ENCODE peak calls at places on chromosomes 11 and 22, in four cellular contexts. One of them, this sample, is unnamed.

GRCh38 chr11:30585892-30586250 is 282 bp downstream of the MPPED2 start:
- DNase-seq in sciatic nerve: peak
- DNase-seq in adipocyte: peak
- DNase-seq in fibroblast of villous mesenchyme: no peak
- DNase-seq in this sample: no peak

GRCh38 chr22:40606306-40606705 is 30.2 kb downstream of the MRTFA start:
- DNase-seq in fibroblast of villous mesenchyme: peak
- DNase-seq in sciatic nerve: no peak
- DNase-seq in adipocyte: no peak
- DNase-seq in this sample: no peak

GRCh38 chr22:49358041-49358440 is 469.6 kb downstream of the BRD1 start:
- DNase-seq in adipocyte: no peak
- DNase-seq in fibroblast of villous mesenchyme: no peak
- DNase-seq in sciatic nerve: peak
- DNase-seq in this sample: peak

GRCh38 chr22:41822289-41823057 is 10.4 kb upstream of the SREBF2 start:
- DNase-seq in adipocyte: peak
- DNase-seq in sciatic nerve: no peak
- DNase-seq in fibroblast of villous mesenchyme: peak
- DNase-seq in this sample: no peak

GRCh38 chr22:24510694-24511625 is 15.8 kb downstream of the UPB1 start:
- DNase-seq in adipocyte: peak
- DNase-seq in sciatic nerve: no peak
- DNase-seq in fibroblast of villous mesenchyme: peak
- DNase-seq in this sample: peak

GRCh38 chr11:69243496-69244200 is 50.3 kb upstream of the MYEOV start:
- DNase-seq in sciatic nerve: no peak
- DNase-seq in fibroblast of villous mesenchyme: no peak
- DNase-seq in adipocyte: no peak
- DNase-seq in this sample: peak

GRCh38 chr11:20729597-20730095 is 60.3 kb downstream of the NELL1 start:
- DNase-seq in adipocyte: no peak
- DNase-seq in sciatic nerve: no peak
- DNase-seq in fibroblast of villous mesenchyme: no peak
- DNase-seq in this sample: no peak

GRCh38 chr11:12673601-12673923 is 659 bp upstream of the TEAD1 start:
- DNase-seq in adipocyte: no peak
- DNase-seq in fibroblast of villous mesenchyme: no peak
- DNase-seq in sciatic nerve: no peak
- DNase-seq in this sample: no peak

GRCh38 chr11:70645537-70645936 is 247.2 kb downstream of the CTTN start:
- DNase-seq in sciatic nerve: no peak
- DNase-seq in fibroblast of villous mesenchyme: no peak
- DNase-seq in adipocyte: no peak
- DNase-seq in this sample: no peak

GRCh38 chr22:26679003-26679629 is 21.7 kb downstream of the MIAT start:
- DNase-seq in sciatic nerve: peak
- DNase-seq in fibroblast of villous mesenchyme: peak
- DNase-seq in adipocyte: peak
- DNase-seq in this sample: peak

GRCh38 chr11:68461284-68461861 is 821 bp downstream of the PPP6R3 start:
- DNase-seq in fibroblast of villous mesenchyme: peak
- DNase-seq in sciatic nerve: no peak
- DNase-seq in adipocyte: no peak
- DNase-seq in this sample: peak

GRCh38 chr11:65792456-65792855 is 5.6 kb downstream of the OVOL1 start:
- DNase-seq in fibroblast of villous mesenchyme: no peak
- DNase-seq in adipocyte: no peak
- DNase-seq in sciatic nerve: no peak
- DNase-seq in this sample: no peak

GRCh38 chr11:117933930-117934329 is 4.7 kb upstream of the TMPRSS13 start:
- DNase-seq in adipocyte: no peak
- DNase-seq in fibroblast of villous mesenchyme: no peak
- DNase-seq in sciatic nerve: no peak
- DNase-seq in this sample: peak

GRCh38 chr22:22462813-22463567 is 45.6 kb downstream of the ZNF280B start:
- DNase-seq in sciatic nerve: no peak
- DNase-seq in fibroblast of villous mesenchyme: no peak
- DNase-seq in adipocyte: no peak
- DNase-seq in this sample: no peak

GRCh38 chr11:65639623-65640482 is 2.0 kb downstream of the SIPA1 start:
- DNase-seq in sciatic nerve: no peak
- DNase-seq in adipocyte: no peak
- DNase-seq in fibroblast of villous mesenchyme: no peak
- DNase-seq in this sample: no peak

GRCh38 chr22:32380991-32381390 is 23.3 kb downstream of the RFPL3 start:
- DNase-seq in fibroblast of villous mesenchyme: no peak
- DNase-seq in sciatic nerve: no peak
- DNase-seq in adipocyte: no peak
- DNase-seq in this sample: no peak

GRCh38 chr11:2535673-2536439 is 91.0 kb downstream of the KCNQ1 start:
- DNase-seq in sciatic nerve: no peak
- DNase-seq in adipocyte: no peak
- DNase-seq in fibroblast of villous mesenchyme: peak
- DNase-seq in this sample: no peak

GRCh38 chr22:24554316-24555159 is at the start of gene GUCD1:
- DNase-seq in adipocyte: peak
- DNase-seq in fibroblast of villous mesenchyme: peak
- DNase-seq in sciatic nerve: no peak
- DNase-seq in this sample: peak

GRCh38 chr11:120573756-120574354 is 62.3 kb downstream of the GRIK4 start:
- DNase-seq in adipocyte: no peak
- DNase-seq in sciatic nerve: no peak
- DNase-seq in fibroblast of villous mesenchyme: no peak
- DNase-seq in this sample: no peak

GRCh38 chr22:22196018-22196533 is 48.5 kb upstream of the VPREB1 start:
- DNase-seq in sciatic nerve: no peak
- DNase-seq in fibroblast of villous mesenchyme: no peak
- DNase-seq in adipocyte: no peak
- DNase-seq in this sample: no peak

GRCh38 chr11:16347928-16348685 is 8.2 kb downstream of the SOX6 start:
- DNase-seq in fibroblast of villous mesenchyme: no peak
- DNase-seq in adipocyte: peak
- DNase-seq in sciatic nerve: no peak
- DNase-seq in this sample: no peak

GRCh38 chr22:44351685-44352377 is 39.1 kb upstream of the SHISAL1 start:
- DNase-seq in sciatic nerve: no peak
- DNase-seq in adipocyte: peak
- DNase-seq in fibroblast of villous mesenchyme: peak
- DNase-seq in this sample: no peak

GRCh38 chr22:29581799-29582198 is 886 bp upstream of the NIPSNAP1 start:
- DNase-seq in fibroblast of villous mesenchyme: no peak
- DNase-seq in sciatic nerve: no peak
- DNase-seq in adipocyte: no peak
- DNase-seq in this sample: no peak

GRCh38 chr11:129237880-129238638 is 45.9 kb upstream of the ARHGAP32 start:
- DNase-seq in fibroblast of villous mesenchyme: no peak
- DNase-seq in adipocyte: no peak
- DNase-seq in sciatic nerve: no peak
- DNase-seq in this sample: no peak

GRCh38 chr11:55793321-55793720 is 2.0 kb upstream of the OR5D14 start:
- DNase-seq in sciatic nerve: no peak
- DNase-seq in fibroblast of villous mesenchyme: no peak
- DNase-seq in adipocyte: no peak
- DNase-seq in this sample: no peak

GRCh38 chr11:19472679-19473078 is 231.9 kb upstream of the E2F8 start:
- DNase-seq in adipocyte: no peak
- DNase-seq in sciatic nerve: no peak
- DNase-seq in fibroblast of villous mesenchyme: no peak
- DNase-seq in this sample: no peak

GRCh38 chr11:68027667-68028066 is 2.8 kb upstream of the NDUFS8 start:
- DNase-seq in adipocyte: no peak
- DNase-seq in fibroblast of villous mesenchyme: no peak
- DNase-seq in sciatic nerve: no peak
- DNase-seq in this sample: no peak

GRCh38 chr11:69638941-69639681 is 1.8 kb upstream of the CCND1 start:
- DNase-seq in sciatic nerve: peak
- DNase-seq in adipocyte: peak
- DNase-seq in fibroblast of villous mesenchyme: peak
- DNase-seq in this sample: peak

GRCh38 chr11:120207517-120207916 is 3.3 kb upstream of the OAF start:
- DNase-seq in sciatic nerve: no peak
- DNase-seq in fibroblast of villous mesenchyme: no peak
- DNase-seq in adipocyte: no peak
- DNase-seq in this sample: no peak

GRCh38 chr11:1852885-1853284 is at the start of gene LSP1:
- DNase-seq in adipocyte: no peak
- DNase-seq in fibroblast of villous mesenchyme: no peak
- DNase-seq in sciatic nerve: no peak
- DNase-seq in this sample: no peak

GRCh38 chr22:50627452-50627913 is 469 bp downstream of the ARSA start:
- DNase-seq in fibroblast of villous mesenchyme: no peak
- DNase-seq in sciatic nerve: no peak
- DNase-seq in adipocyte: peak
- DNase-seq in this sample: no peak